ENCODE peak calls at places on chromosomes 2 and 18, in eight cellular contexts. U is hepatocyte, H is endothelial cell of umbilical vein, X is A549, N is cardiac muscle cell, L is uterus, V is keratinocyte, C is K562. I is an unnamed sample.
A peak's percentile ranks its signal among the peaks of the same experiment; 100 is the strongest.

GRCh38 chr2:24830786-24831185 is 37.6 kb downstream of the CENPO start:
- DNase-seq in H (no peak), L (no peak), C (no peak), U (no peak), N (no peak), X (no peak), V (no peak), I (no peak)

GRCh38 chr2:63300835-63301234 is 250.2 kb downstream of the OTX1 start:
- DNase-seq in H (no peak), X (peak; percentile 35), C (no peak), U (no peak), L (no peak), N (no peak), V (no peak), I (no peak)

GRCh38 chr2:177078416-177078815 is 134.2 kb upstream of the HNRNPA3 start:
- DNase-seq in X (peak; percentile 11), H (no peak), V (no peak), U (peak; percentile 5), N (peak; percentile 6), L (peak; percentile 94), C (no peak), I (peak; percentile 75)

GRCh38 chr18:12088096-12088495 is 5.5 kb upstream of the ANKRD62 start:
- DNase-seq in L (no peak), C (no peak), N (no peak), V (no peak), U (no peak), H (no peak), X (no peak), I (no peak)

GRCh38 chr2:228181098-228182019 is at the start of gene SPHKAP:
- DNase-seq in N (no peak), C (no peak), V (no peak), H (no peak), L (no peak), X (peak; percentile 16), U (peak; percentile 17), I (no peak)

GRCh38 chr2:63881208-63881607 is 39.5 kb downstream of the UGP2 start:
- DNase-seq in H (no peak), V (no peak), L (no peak), X (no peak), C (no peak), U (no peak), N (no peak), I (no peak)

GRCh38 chr18:3649135-3649558 is 199.2 kb downstream of the TGIF1 start:
- DNase-seq in X (no peak), U (no peak), L (no peak), C (no peak), H (no peak), V (no peak), N (no peak), I (no peak)

GRCh38 chr18:13159579-13159978 is 59.0 kb upstream of the LDLRAD4 start:
- DNase-seq in X (peak; percentile 59), C (peak; percentile 60), N (peak; percentile 81), U (peak; percentile 72), V (peak; percentile 44), L (no peak), H (peak; percentile 58), I (no peak)

GRCh38 chr2:236073246-236073645 is 94.9 kb downstream of the GBX2 start:
- DNase-seq in V (no peak), C (peak; percentile 59), X (no peak), N (peak; percentile 16), U (no peak), L (no peak), H (no peak), I (no peak)

GRCh38 chr2:171253900-171254447 is 93.3 kb upstream of the TLK1 start:
- DNase-seq in H (no peak), C (no peak), U (no peak), X (no peak), N (no peak), L (no peak), V (no peak), I (no peak)

GRCh38 chr2:114661926-114662670 is 219.7 kb downstream of the DPP10 start:
- DNase-seq in C (no peak), X (peak; percentile 10), H (no peak), U (peak; percentile 40), L (no peak), V (no peak), N (peak; percentile 8), I (peak; percentile 59)

GRCh38 chr2:143176606-143177005 is 47.4 kb downstream of the ARHGAP15 start:
- DNase-seq in U (no peak), C (no peak), N (peak; percentile 2), V (no peak), H (no peak), L (no peak), X (no peak), I (no peak)

GRCh38 chr2:102184018-102184417 is 2.8 kb upstream of the IL1RL2 start:
- DNase-seq in H (no peak), C (no peak), V (no peak), U (no peak), L (no peak), N (peak; percentile 58), X (no peak), I (no peak)

GRCh38 chr2:102190425-102191107 is 3.7 kb downstream of the IL1RL2 start:
- DNase-seq in V (no peak), U (peak; percentile 60), H (no peak), C (no peak), L (no peak), N (no peak), X (peak; percentile 27), I (no peak)

GRCh38 chr2:102185347-102185746 is 1.5 kb upstream of the IL1RL2 start:
- DNase-seq in X (peak; percentile 16), H (peak; percentile 62), V (no peak), L (no peak), C (no peak), U (no peak), N (peak; percentile 81), I (no peak)

GRCh38 chr2:102187191-102188150 is 648 bp downstream of the IL1RL2 start:
- DNase-seq in L (peak; percentile 24), X (no peak), V (no peak), H (peak; percentile 40), C (no peak), N (peak; percentile 72), U (peak; percentile 30), I (peak; percentile 69)

DNA sequence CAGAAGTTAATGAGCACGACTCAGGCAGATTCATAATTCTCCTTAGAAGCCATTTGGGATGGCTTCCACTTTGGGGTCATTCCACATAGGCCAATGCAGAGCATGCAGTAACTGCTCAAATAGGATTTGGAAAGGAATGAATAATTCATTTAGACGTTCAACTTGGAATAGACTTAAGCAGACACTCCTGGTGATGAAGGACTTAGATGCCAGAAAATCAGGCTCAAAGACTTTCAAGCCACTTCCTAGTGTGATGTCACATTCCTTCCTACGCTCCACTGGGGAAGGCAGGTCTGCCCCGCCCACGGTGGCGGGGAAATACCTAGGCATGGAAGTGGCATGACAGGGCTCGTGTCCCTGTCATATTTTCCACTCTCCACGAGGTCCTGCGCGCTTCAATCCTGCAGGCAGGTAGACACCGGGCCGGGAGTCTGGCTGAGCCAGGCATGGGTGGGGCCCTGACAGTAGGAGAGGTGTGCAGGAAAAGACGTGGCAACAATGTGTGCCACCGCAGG is at the start of gene IL1RL2:
- DNase-seq in L (no peak), U (peak; percentile 22), V (no peak), N (peak; percentile 71), H (no peak), X (no peak), C (no peak), I (peak; percentile 56)
- H3K27ac ChIP-seq in L (peak within 1 kb of the TSS; percentile 60), U (no peak within 1 kb of the TSS), V (peak within 1 kb of the TSS; percentile 21), N (no peak within 1 kb of the TSS), H (no peak within 1 kb of the TSS), X (no peak within 1 kb of the TSS), C (no peak within 1 kb of the TSS), I (no peak within 1 kb of the TSS)

GRCh38 chr18:6873352-6873751 is 143.8 kb downstream of the ARHGAP28 start:
- DNase-seq in H (no peak), V (no peak), U (no peak), L (no peak), N (no peak), X (no peak), C (no peak), I (no peak)

GRCh38 chr18:6875764-6876163 is 146.2 kb downstream of the ARHGAP28 start:
- DNase-seq in U (no peak), X (no peak), V (no peak), N (no peak), C (no peak), L (no peak), H (no peak), I (no peak)

GRCh38 chr18:6877288-6877687 is 147.8 kb downstream of the ARHGAP28 start:
- DNase-seq in H (no peak), X (no peak), C (no peak), V (no peak), U (no peak), N (no peak), L (no peak), I (no peak)

GRCh38 chr18:6876646-6877045 is 147.1 kb downstream of the ARHGAP28 start:
- DNase-seq in X (no peak), L (no peak), V (no peak), U (no peak), C (no peak), H (no peak), N (peak; percentile 18), I (no peak)

DNA sequence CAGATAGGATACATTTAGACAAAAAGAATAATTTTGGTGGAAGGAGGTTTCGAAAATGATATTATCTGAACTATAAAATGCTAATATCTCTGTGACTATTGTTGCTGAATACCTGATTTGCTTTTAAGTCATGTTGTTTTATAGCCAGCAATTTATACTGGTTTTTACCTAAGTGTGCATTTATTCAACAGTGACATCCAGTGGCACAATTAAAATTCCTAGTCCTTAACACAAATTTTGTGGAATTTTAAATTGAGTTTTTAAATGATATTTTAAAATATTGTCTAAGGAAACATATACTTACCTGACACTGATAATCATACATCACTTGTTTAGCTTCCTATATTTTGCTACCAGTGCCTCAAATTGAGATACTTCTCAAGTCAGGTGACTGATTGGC is 144.8 kb downstream of the ARHGAP28 start:
- DNase-seq in V (no peak), C (no peak), N (peak; percentile 29), X (no peak), U (no peak), H (peak; percentile 25), L (no peak), I (no peak)
- TF ChIP-seq CTCF in V (no peak), C (no peak), N (peak; percentile 18), X (no peak), U (peak; percentile 15), H (no peak), L (no peak), I (no peak)

GRCh38 chr2:113298176-113298575 is 19.5 kb upstream of the PAX8 start:
- DNase-seq in X (no peak), L (no peak), H (no peak), U (no peak), C (no peak), V (no peak), N (no peak), I (no peak)
- H3K9me3 ChIP-seq in X (no peaks in the 10 kb centered on the region), L (no peaks in the 10 kb centered on the region), H (no peaks in the 10 kb centered on the region), U (no peaks in the 10 kb centered on the region), C (no peaks in the 10 kb centered on the region), V (no peaks in the 10 kb centered on the region), N (no peaks in the 10 kb centered on the region), I (no peaks in the 10 kb centered on the region)

DNA sequence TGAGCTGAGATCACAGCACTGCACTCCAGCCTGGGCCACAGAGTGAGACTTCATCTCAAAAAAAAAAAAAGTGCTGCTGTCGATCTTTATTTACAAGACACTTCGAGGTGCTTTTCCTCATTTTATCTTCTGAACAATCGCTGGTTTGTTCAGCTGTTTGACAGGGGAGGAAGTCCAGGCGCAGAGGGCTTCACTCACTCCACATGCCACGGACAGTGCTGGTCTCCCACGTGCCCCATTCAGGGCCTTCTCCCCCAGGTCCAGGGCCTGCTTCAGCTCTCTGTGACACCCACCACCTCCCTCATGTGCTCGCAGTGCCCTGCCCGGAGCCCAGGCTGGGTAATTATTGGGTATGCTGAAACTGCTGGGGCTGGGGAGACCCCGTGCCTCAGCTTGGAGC is 61.7 kb downstream of the NPAS2 start:
- DNase-seq in X (no peak), C (no peak), N (no peak), L (no peak), U (no peak), H (no peak), V (no peak), I (no peak)
- H3K27ac ChIP-seq in X (peak overlapping the region; percentile 51), C (no peak overlapping the region), N (no peak overlapping the region), L (no peak overlapping the region), U (peak overlapping the region; percentile 85), H (peak overlapping the region; percentile 90), V (no peak overlapping the region), I (no peak overlapping the region)